ENCODE peak calls at places on chromosomes 6 and 20, in seven cellular contexts. N, X, F, H, O, L and Y are unnamed samples.

GRCh38 chr6:48099713-48100675 is 11.0 kb downstream of the PTCHD4 start:
- DNase-seq in F (no peak), H (no peak), O (no peak), L (no peak), X (no peak), N (no peak), Y (no peak)

GRCh38 chr6:30880563-30881252 is 3.6 kb upstream of the DDR1 start:
- DNase-seq in N (no peak), O (no peak), H (no peak), X (no peak), L (no peak), F (peak), Y (no peak)

GRCh38 chr6:33296797-33297405 is 1.8 kb downstream of the RGL2 start:
- DNase-seq in F (no peak), N (no peak), H (no peak), O (no peak), X (no peak), L (no peak), Y (no peak)

GRCh38 chr6:159693894-159694545 is 979 bp upstream of the SOD2 start:
- DNase-seq in L (peak), X (no peak), F (no peak), N (peak), O (no peak), H (no peak), Y (no peak)

GRCh38 chr20:32809907-32810306 is 9.8 kb upstream of the MAPRE1 start:
- DNase-seq in X (no peak), F (no peak), O (no peak), H (no peak), N (no peak), L (no peak), Y (no peak)

GRCh38 chr6:154605207-154605877 is 94.9 kb upstream of the CNKSR3 start:
- DNase-seq in X (no peak), F (no peak), N (no peak), O (no peak), H (no peak), L (no peak), Y (no peak)

GRCh38 chr20:2394411-2395055 is 13.8 kb downstream of the TGM6 start:
- DNase-seq in L (no peak), N (no peak), O (no peak), X (no peak), H (no peak), F (no peak), Y (no peak)

GRCh38 chr20:32535316-32535952 is 49.7 kb downstream of the NOL4L start:
- DNase-seq in X (no peak), L (no peak), F (no peak), N (no peak), H (no peak), O (peak), Y (no peak)

GRCh38 chr6:52512199-52512598 is 64.7 kb downstream of the TRAM2 start:
- DNase-seq in N (no peak), F (no peak), L (no peak), H (peak), X (peak), O (no peak), Y (peak)

GRCh38 chr20:37914672-37915433 is 11.9 kb downstream of the VSTM2L start:
- DNase-seq in O (peak), N (no peak), X (no peak), H (no peak), F (no peak), L (no peak), Y (no peak)

GRCh38 chr6:132251711-132252110 is 149.6 kb downstream of the MOXD1 start:
- DNase-seq in L (no peak), X (no peak), F (no peak), N (no peak), H (no peak), O (no peak), Y (no peak)

GRCh38 chr6:163565140-163565539 is 150.6 kb downstream of the QKI start:
- DNase-seq in X (no peak), L (no peak), N (no peak), F (no peak), H (no peak), O (peak), Y (no peak)

GRCh38 chr20:36573798-36574277 is 441 bp downstream of the TGIF2 start:
- DNase-seq in N (no peak), F (peak), X (no peak), O (no peak), H (peak), L (no peak), Y (peak)

GRCh38 chr20:11394145-11394833 is 523.4 kb upstream of the BTBD3 start:
- DNase-seq in O (no peak), L (no peak), X (no peak), N (no peak), H (no peak), F (no peak), Y (no peak)

GRCh38 chr6:73695619-73696421 is at the start of gene CD109:
- DNase-seq in O (peak), X (no peak), L (peak), N (peak), H (peak), F (peak), Y (peak)

GRCh38 chr6:108650781-108651180 is 90.1 kb downstream of the FOXO3 start:
- DNase-seq in N (no peak), O (no peak), L (no peak), X (no peak), F (no peak), H (no peak), Y (no peak)

GRCh38 chr6:56852611-56853010 is 102.3 kb upstream of the BEND6 start:
- DNase-seq in H (no peak), N (no peak), X (no peak), O (no peak), F (no peak), L (no peak), Y (no peak)

GRCh38 chr20:50221501-50222323 is 31.1 kb downstream of the CEBPB start:
- DNase-seq in F (no peak), L (peak), X (no peak), O (no peak), N (no peak), H (peak), Y (no peak)

GRCh38 chr6:87606199-87606598 is 16.3 kb downstream of the ORC3 start:
- DNase-seq in O (no peak), H (no peak), N (no peak), F (no peak), X (no peak), L (no peak), Y (no peak)